ENCODE peak calls at places on chromosomes 12 and 14, in eight cellular contexts. S, Z, W, Y, F, O, M and L are unnamed samples. For H3K36me3 and H3K9me3, the result is how much of the 10 kb centered on the place peaks cover.

GRCh38 chr14:90428676-90429075 is 31.8 kb downstream of the CALM1 start:
- DNase-seq in W (no peak), F (no peak), O (no peak), Y (no peak), M (no peak), S (no peak), Z (no peak), L (no peak)

GRCh38 chr14:28102814-28103213 is 663.8 kb upstream of the FOXG1 start:
- DNase-seq in Z (no peak), S (no peak), Y (no peak), W (no peak), M (no peak), F (no peak), O (no peak), L (no peak)

GRCh38 chr14:45377201-45377600 is 124.2 kb upstream of the MIS18BP1 start:
- DNase-seq in M (no peak), S (no peak), W (no peak), F (no peak), Y (no peak), O (no peak), Z (no peak), L (no peak)

GRCh38 chr14:32565256-32565655 is 236.2 kb downstream of the AKAP6 start:
- DNase-seq in W (no peak), O (no peak), S (no peak), F (no peak), M (no peak), Z (no peak), Y (no peak), L (no peak)

GRCh38 chr14:94345344-94346072 is 22.4 kb upstream of the SERPINA6 start:
- DNase-seq in F (no peak), O (no peak), Z (no peak), M (no peak), Y (peak), S (no peak), W (no peak), L (no peak)

GRCh38 chr12:109736552-109737108 is 23.0 kb downstream of the FAM222A start:
- DNase-seq in Y (peak), O (peak), W (peak), M (no peak), Z (no peak), S (peak), F (peak), L (no peak)

GRCh38 chr12:26298785-26299621 is 103.6 kb downstream of the SSPN start:
- DNase-seq in Z (peak), F (no peak), M (no peak), W (no peak), Y (peak), O (no peak), S (no peak), L (no peak)

GRCh38 chr14:56874375-56874774 is 64.1 kb upstream of the OTX2 start:
- DNase-seq in F (no peak), Z (no peak), S (peak), M (no peak), O (no peak), Y (no peak), W (no peak), L (no peak)

GRCh38 chr14:90281261-90281660 is 24.9 kb downstream of the PSMC1 start:
- DNase-seq in F (no peak), S (no peak), Z (no peak), M (no peak), Y (peak), O (no peak), W (no peak), L (no peak)

GRCh38 chr12:102480401-102480800 is at the start of gene IGF1:
- DNase-seq in S (no peak), O (no peak), Z (no peak), F (no peak), Y (peak), W (no peak), M (no peak), L (no peak)

GRCh38 chr14:105314287-105315185 is at the start of gene PACS2:
- DNase-seq in Z (no peak), S (peak), W (peak), O (peak), F (peak), Y (peak), M (peak), L (peak)

GRCh38 chr12:90940872-90941499 is 14.0 kb downstream of the CCER1 start:
- DNase-seq in S (no peak), F (no peak), Z (no peak), O (no peak), W (no peak), Y (peak), M (no peak), L (no peak)

GRCh38 chr12:40325349-40325960 is 100.7 kb downstream of the LRRK2 start:
- DNase-seq in W (no peak), O (no peak), S (no peak), F (no peak), Y (peak), Z (no peak), M (no peak), L (no peak)

GRCh38 chr14:100155049-100155621 is 4.3 kb downstream of the DEGS2 start:
- DNase-seq in W (no peak), Y (no peak), S (no peak), O (peak), Z (no peak), F (no peak), M (no peak), L (no peak)

GRCh38 chr14:50109342-50109741 is 7.0 kb downstream of the VCPKMT start:
- DNase-seq in Z (no peak), F (no peak), W (no peak), S (no peak), O (no peak), M (no peak), Y (peak), L (no peak)

GRCh38 chr14:102454711-102455110 is 54.9 kb downstream of the ANKRD9 start:
- DNase-seq in F (no peak), Y (no peak), M (no peak), Z (no peak), S (no peak), W (no peak), O (no peak), L (no peak)
- H3K36me3 ChIP-seq in F (half or more), Y (under half), M (under half), Z (under half), S (under half), W (under half), O (under half), L (under half)

GRCh38 chr12:37541356-37541755 is 775.2 kb upstream of the ALG10B start:
- DNase-seq in F (no peak), O (no peak), M (no peak), Y (no peak), S (no peak), W (no peak), Z (no peak), L (no peak)
- H3K9me3 ChIP-seq in F (under half), O (under half), M (under half), Y (under half), S (under half), W (under half), Z (under half), L (under half)

GRCh38 chr14:104172880-104173279 is 34.5 kb downstream of the KIF26A start:
- DNase-seq in S (no peak), O (no peak), Y (no peak), W (no peak), M (no peak), F (no peak), Z (no peak), L (no peak)
- TF ChIP-seq CTCF in S (no peak), O (no peak), Y (no peak), W (no peak), M (no peak), F (no peak), Z (no peak), L (no peak)

DNA sequence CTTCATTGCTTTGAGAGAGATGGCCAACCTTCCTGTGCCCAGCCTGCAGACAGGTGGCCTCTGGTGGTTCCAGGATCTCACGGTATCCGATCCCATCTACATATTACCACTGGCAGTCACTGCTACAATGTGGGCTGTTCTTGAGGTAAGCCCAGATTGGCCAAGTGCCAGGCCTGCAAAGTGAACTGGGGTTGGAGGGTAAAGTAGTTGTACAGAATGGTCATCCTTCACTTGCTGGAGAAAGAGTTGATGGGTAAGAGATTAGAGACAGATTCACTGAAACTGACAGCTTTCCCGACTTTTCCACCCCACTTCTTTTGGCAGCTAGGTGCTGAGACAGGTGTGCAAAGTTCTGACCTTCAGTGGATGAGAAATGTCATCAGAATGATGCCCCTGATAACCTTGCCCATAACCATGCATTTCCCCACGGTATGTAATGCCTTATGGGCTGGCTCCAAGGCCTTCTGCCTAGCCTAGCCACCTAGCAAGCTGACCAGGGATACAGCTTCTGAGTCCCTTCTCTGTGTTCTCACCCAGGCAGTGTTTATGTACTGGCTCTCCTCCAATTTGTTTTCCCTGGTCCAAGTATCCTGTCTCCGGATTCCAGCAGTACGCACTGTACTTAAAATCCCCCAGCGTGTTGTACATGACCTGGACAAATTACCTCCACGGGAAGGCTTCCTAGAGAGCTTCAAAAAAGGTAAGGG is 4.1 kb downstream of the OXA1L start:
- DNase-seq in S (no peak), O (no peak), M (no peak), Y (no peak), F (no peak), Z (no peak), W (no peak), L (no peak)
- H3K36me3 ChIP-seq in S (half or more), O (half or more), M (under half), Y (under half), F (half or more), Z (half or more), W (under half), L (under half)

DNA sequence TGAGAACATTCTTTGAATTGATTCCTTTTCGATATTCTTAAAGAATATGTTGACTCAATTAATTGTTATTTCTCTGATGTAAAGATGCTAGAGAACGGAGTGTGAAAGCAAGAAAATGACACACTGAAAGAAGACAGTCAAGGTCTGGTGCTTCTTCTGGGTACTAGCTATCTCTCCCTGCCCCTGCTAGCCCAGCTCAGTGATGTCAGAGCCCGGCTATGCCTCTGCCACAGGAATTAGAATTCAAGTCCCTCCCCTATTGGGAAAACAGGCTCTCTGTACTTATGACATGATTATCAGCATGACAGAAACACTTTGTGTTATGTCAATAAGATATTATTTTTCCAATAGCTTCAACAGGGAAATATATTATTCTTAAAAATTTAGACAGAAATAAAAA is 252.4 kb downstream of the KCNC2 start:
- DNase-seq in Y (no peak), O (no peak), S (no peak), M (no peak), W (no peak), Z (no peak), F (no peak), L (no peak)
- H3K9me3 ChIP-seq in Y (under half), O (under half), S (under half), M (under half), W (under half), Z (under half), F (under half), L (under half)

GRCh38 chr14:61260939-61261776 is 20.0 kb downstream of the TMEM30B start:
- DNase-seq in Z (no peak), Y (peak), O (no peak), M (no peak), W (no peak), F (no peak), S (no peak), L (no peak)
- TF ChIP-seq CTCF in Z (no peak), Y (peak), O (no peak), M (no peak), W (no peak), F (no peak), S (no peak), L (no peak)